ENCODE peak calls at places on chromosomes 16 and 17, in ten cellular contexts. I is activated CD4-positive, alpha-beta T cell treated with anti-CD3 and anti-CD28 coated beads for 4 hours; K is cardiac fibroblast; G is Kasumi-1; F is stimulated activated CD8-positive, alpha-beta memory T cell treated with anti-CD3 and anti-CD28 coated beads, Interleukin-15, amount 100 ng/mL, for 4 hours; S is D721Med; O is GOT3; Z is GM10248; R is iPS-NIHi11; A is NCI-H1105. D is an unnamed sample.

GRCh38 chr17:4497101-4497824 is 1.4 kb upstream of the SPNS2 start:
- DNase-seq in S (no peak), O (no peak), A (no peak), Z (peak; percentile 53), I (no peak), K (no peak), F (no peak), R (no peak), G (no peak), D (no peak)

GRCh38 chr17:55677449-55677848 is 45.2 kb downstream of the TMEM100 start:
- DNase-seq in S (no peak), R (no peak), F (no peak), G (no peak), Z (no peak), I (no peak), O (no peak), K (no peak), A (no peak), D (no peak)

GRCh38 chr17:73042809-73043685 is 49.4 kb downstream of the SLC39A11 start:
- DNase-seq in I (no peak), R (no peak), K (peak; percentile 87), Z (no peak), G (no peak), F (no peak), S (no peak), O (no peak), A (no peak), D (no peak)

GRCh38 chr16:89944773-89945172 is 3.8 kb upstream of the DEF8 start:
- DNase-seq in S (no peak), A (no peak), O (no peak), I (no peak), K (no peak), R (no peak), Z (peak; percentile 67), F (no peak), G (no peak), D (no peak)

GRCh38 chr16:70692130-70692470 is 6.2 kb upstream of the MTSS2 start:
- DNase-seq in F (no peak), A (no peak), Z (no peak), K (no peak), O (no peak), S (no peak), R (no peak), G (no peak), I (no peak), D (no peak)

GRCh38 chr16:998211-998610 is 16.6 kb downstream of the SOX8 start:
- DNase-seq in A (no peak), I (no peak), K (no peak), Z (no peak), F (no peak), R (no peak), S (no peak), G (no peak), O (no peak), D (no peak)

GRCh38 chr16:88815901-88816589 is 4.3 kb upstream of the APRT start:
- DNase-seq in Z (peak; percentile 64), O (no peak), G (peak; percentile 10), K (no peak), I (peak; percentile 52), R (peak; percentile 68), S (no peak), A (no peak), F (no peak), D (peak; percentile 27)

GRCh38 chr16:9094008-9094846 is 2.8 kb downstream of the HAPSTR1 start:
- DNase-seq in O (no peak), F (no peak), I (no peak), K (no peak), S (no peak), A (no peak), R (no peak), G (no peak), Z (no peak), D (no peak)

GRCh38 chr16:86509759-86510464 is 415 bp upstream of the FOXF1 start:
- DNase-seq in G (no peak), O (peak; percentile 63), F (no peak), K (peak; percentile 59), S (no peak), A (peak; percentile 19), R (peak; percentile 81), I (no peak), Z (no peak), D (no peak)

GRCh38 chr16:76583466-76583865 is 306.3 kb downstream of the CNTNAP4 start:
- DNase-seq in S (no peak), A (peak; percentile 91), F (no peak), R (no peak), G (no peak), O (no peak), I (no peak), K (peak; percentile 47), Z (no peak), D (no peak)

GRCh38 chr16:57764341-57765159 is 29.0 kb downstream of the KATNB1 start:
- DNase-seq in I (no peak), R (peak; percentile 91), O (no peak), Z (peak; percentile 65), K (peak; percentile 72), F (no peak), A (no peak), S (no peak), G (no peak), D (no peak)

GRCh38 chr16:2686912-2687507 is 4.7 kb downstream of the KCTD5 start:
- DNase-seq in I (no peak), F (peak; percentile 21), S (peak; percentile 12), Z (peak; percentile 92), K (no peak), A (no peak), O (no peak), R (no peak), G (peak; percentile 38), D (no peak)

GRCh38 chr16:55256412-55257016 is 67.5 kb upstream of the IRX6 start:
- DNase-seq in S (no peak), Z (no peak), I (no peak), K (no peak), R (no peak), A (no peak), G (no peak), F (no peak), O (no peak), D (no peak)

GRCh38 chr16:81780350-81780749 is 1.3 kb downstream of the PLCG2 start:
- DNase-seq in A (no peak), Z (no peak), F (no peak), G (no peak), I (no peak), S (no peak), K (no peak), R (no peak), O (no peak), D (no peak)

GRCh38 chr17:7177954-7178477 is 1.2 kb downstream of the ASGR1 start:
- DNase-seq in G (no peak), A (peak; percentile 78), K (peak; percentile 25), O (no peak), I (no peak), Z (no peak), F (no peak), R (peak; percentile 66), S (no peak), D (no peak)

GRCh38 chr16:25553711-25554436 is 137.9 kb upstream of the HS3ST4 start:
- DNase-seq in F (no peak), K (no peak), A (no peak), O (no peak), R (no peak), Z (no peak), S (no peak), I (no peak), G (no peak), D (no peak)